ENCODE peak calls at places on chromosomes 2 and 18, in six cellular contexts. H is T-helper 2 cell, N is progenitor cell of endocrine pancreas, F is OCI-M1, I is LHCN-M2, J is HEK293T. T is an unnamed sample.

GRCh38 chr2:197369946-197370325 is 59.4 kb upstream of the ANKRD44 start:
- DNase-seq in H (no peak), N (no peak), F (no peak), I (no peak), J (no peak), T (no peak)

GRCh38 chr2:37593024-37593423 is 78.4 kb downstream of the CDC42EP3 start:
- DNase-seq in H (no peak), N (no peak), F (no peak), I (no peak), J (no peak), T (no peak)

GRCh38 chr2:197804049-197804757 is at the start of gene PLCL1:
- DNase-seq in H (peak), N (peak), F (peak), I (peak), J (peak), T (peak)

GRCh38 chr2:38146917-38147307 is 71.0 kb upstream of the CYP1B1 start:
- DNase-seq in H (no peak), N (no peak), F (peak), I (peak), J (peak), T (no peak)

GRCh38 chr2:143139835-143140393 is 10.7 kb downstream of the ARHGAP15 start:
- DNase-seq in H (no peak), N (no peak), F (peak), I (no peak), J (no peak), T (no peak)

GRCh38 chr2:98376301-98376945 is 30.2 kb downstream of the CNGA3 start:
- DNase-seq in H (no peak), N (no peak), F (no peak), I (no peak), J (no peak), T (no peak)

GRCh38 chr2:64455545-64455944 is 1.6 kb downstream of the LGALSL start:
- DNase-seq in H (no peak), N (no peak), F (no peak), I (no peak), J (peak), T (no peak)

GRCh38 chr2:36540986-36541750 is 56.8 kb downstream of the FEZ2 start:
- DNase-seq in H (no peak), N (no peak), F (no peak), I (no peak), J (no peak), T (no peak)

GRCh38 chr18:7735606-7736175 is 168.6 kb downstream of the PTPRM start:
- DNase-seq in H (no peak), N (no peak), F (no peak), I (no peak), J (no peak), T (no peak)

GRCh38 chr2:47751856-47752414 is 31.0 kb upstream of the MSH6 start:
- DNase-seq in H (no peak), N (no peak), F (no peak), I (no peak), J (no peak), T (no peak)

GRCh38 chr2:84840306-84840705 is 40.6 kb downstream of the TRABD2A start:
- DNase-seq in H (no peak), N (no peak), F (peak), I (peak), J (no peak), T (no peak)

GRCh38 chr2:62221141-62221540 is 25.2 kb downstream of the B3GNT2 start:
- DNase-seq in H (no peak), N (no peak), F (peak), I (peak), J (no peak), T (no peak)

GRCh38 chr2:239240480-239240881 is 160.3 kb downstream of the HDAC4 start:
- DNase-seq in H (no peak), N (no peak), F (peak), I (no peak), J (no peak), T (no peak)

GRCh38 chr2:208319403-208319802 is 53.3 kb downstream of the PIKFYVE start:
- DNase-seq in H (no peak), N (no peak), F (no peak), I (no peak), J (no peak), T (no peak)

GRCh38 chr2:221501210-221501882 is 70.8 kb downstream of the EPHA4 start:
- DNase-seq in H (no peak), N (no peak), F (no peak), I (peak), J (no peak), T (no peak)

GRCh38 chr2:135043345-135043744 is 3.9 kb downstream of the MAP3K19 start:
- DNase-seq in H (peak), N (no peak), F (peak), I (no peak), J (no peak), T (peak)

T was measured in activated CD4-positive, alpha-beta memory T cell treated with anti-CD3 and anti-CD28 coated beads, Interleukin-2, amount 10 ng/mL, durations not matched to agents 7 days and 5 days.